ENCODE peak calls at places on chromosome 21, in ten cellular contexts. C is lower lobe of right lung, T is ascending aorta, X is brain microvascular endothelial cell, V is right cardiac atrium, Y is bronchial epithelial cell, N is AG04449, H is IMR-90, L is stomach, A is AG04450. Q is an unnamed sample.

GRCh38 chr21:40846057-40846456 is 901 bp downstream of the DSCAM start:
- DNase-seq in L (no peak), H (no peak), N (no peak), A (no peak), C (no peak), Y (no peak), X (no peak), V (no peak), T (no peak), Q (no peak)

GRCh38 chr21:24583473-24583872 is 1023.8 kb downstream of the MRPL39 start:
- DNase-seq in X (no peak), L (no peak), A (no peak), T (no peak), V (no peak), H (no peak), C (no peak), N (no peak), Y (no peak), Q (no peak)

GRCh38 chr21:14956826-14957225 is 108.0 kb downstream of the NRIP1 start:
- DNase-seq in X (peak), C (no peak), N (peak), T (no peak), A (peak), V (no peak), Y (peak), L (no peak), H (peak), Q (no peak)

GRCh38 chr21:18917602-18918001 is 514.0 kb upstream of the TMPRSS15 start:
- DNase-seq in Y (no peak), L (peak), C (no peak), T (no peak), V (no peak), A (no peak), H (no peak), N (no peak), X (no peak), Q (no peak)

GRCh38 chr21:25974937-25975336 is 195.6 kb downstream of the APP start:
- DNase-seq in C (no peak), V (peak), X (no peak), N (no peak), L (no peak), T (no peak), H (no peak), Y (no peak), A (no peak), Q (no peak)

GRCh38 chr21:27300770-27301169 is 333.9 kb upstream of the ADAMTS5 start:
- DNase-seq in C (no peak), H (peak), Y (no peak), X (no peak), T (no peak), N (peak), A (peak), V (no peak), L (no peak), Q (no peak)

GRCh38 chr21:18741954-18742353 is 338.4 kb upstream of the TMPRSS15 start:
- DNase-seq in Y (no peak), H (no peak), A (no peak), C (no peak), N (no peak), X (no peak), V (no peak), T (no peak), L (no peak), Q (no peak)

GRCh38 chr21:15430023-15430422 is 299.8 kb upstream of the USP25 start:
- DNase-seq in A (no peak), V (no peak), H (no peak), C (no peak), N (no peak), L (no peak), X (no peak), T (no peak), Y (no peak), Q (no peak)

GRCh38 chr21:29219165-29219770 is 79.5 kb upstream of the BACH1 start:
- DNase-seq in H (peak), C (no peak), N (no peak), V (no peak), T (no peak), X (no peak), A (no peak), Y (no peak), L (no peak), Q (no peak)

GRCh38 chr21:41164981-41165650 is 2.8 kb upstream of the BACE2 start:
- DNase-seq in N (no peak), A (no peak), L (peak), Y (peak), H (peak), C (no peak), T (no peak), X (no peak), V (no peak), Q (peak)

GRCh38 chr21:33924079-33924765 is 8.6 kb upstream of the ATP5PO start:
- DNase-seq in H (peak), N (no peak), L (peak), X (peak), C (peak), T (peak), V (peak), Y (peak), A (peak), Q (no peak)

GRCh38 chr21:35217504-35218060 is 168.5 kb upstream of the RUNX1 start:
- DNase-seq in T (no peak), A (no peak), X (peak), V (no peak), Y (peak), H (peak), C (no peak), N (peak), L (no peak), Q (peak)

GRCh38 chr21:45989355-45990048 is 7.9 kb downstream of the COL6A1 start:
- DNase-seq in C (peak), L (peak), T (no peak), X (no peak), Y (no peak), A (no peak), N (no peak), H (no peak), V (peak), Q (no peak)

GRCh38 chr21:34808569-34809204 is 139.9 kb downstream of the CLIC6 start:
- DNase-seq in Y (peak), A (peak), H (peak), N (peak), T (no peak), C (no peak), V (no peak), L (no peak), X (peak), Q (no peak)

GRCh38 chr21:27645285-27645684 is 678.4 kb upstream of the ADAMTS5 start:
- DNase-seq in V (no peak), C (no peak), X (peak), T (no peak), A (no peak), Y (peak), L (no peak), N (no peak), H (peak), Q (no peak)

GRCh38 chr21:46205121-46205520 is 20.9 kb upstream of the SPATC1L start:
- DNase-seq in X (no peak), N (no peak), A (no peak), L (no peak), T (no peak), H (no peak), Y (no peak), V (no peak), C (peak), Q (no peak)

GRCh38 chr21:26965091-26965566 is 1.8 kb downstream of the ADAMTS5 start:
- DNase-seq in V (no peak), N (no peak), L (no peak), T (no peak), A (no peak), H (no peak), Y (no peak), X (no peak), C (no peak), Q (no peak)

GRCh38 chr21:27129215-27129614 is 162.3 kb upstream of the ADAMTS5 start:
- DNase-seq in V (no peak), Y (no peak), X (no peak), C (no peak), H (no peak), L (no peak), A (no peak), N (no peak), T (no peak), Q (no peak)

GRCh38 chr21:46397993-46398392 is 60.7 kb upstream of the DIP2A start:
- DNase-seq in N (no peak), H (no peak), Y (no peak), A (no peak), C (no peak), V (no peak), X (no peak), L (no peak), T (no peak), Q (no peak)

GRCh38 chr21:37855568-37856391 is 60.5 kb downstream of the KCNJ6 start:
- DNase-seq in C (no peak), X (peak), V (no peak), A (peak), L (no peak), T (no peak), N (peak), H (peak), Y (no peak), Q (no peak)
- H3K4me3 ChIP-seq in C (no peak), X (no peak), V (no peak), A (peak), L (no peak), T (no peak), N (peak), H (peak), Y (no peak), Q (no peak)

GRCh38 chr21:44684483-44684882 is 2.5 kb upstream of the KRTAP12-1 start:
- DNase-seq in A (no peak), V (no peak), X (no peak), N (no peak), Y (no peak), H (no peak), L (no peak), C (no peak), T (no peak), Q (no peak)

GRCh38 chr21:44687671-44688070 is 5.7 kb upstream of the KRTAP12-1 start:
- DNase-seq in N (no peak), H (no peak), C (no peak), A (no peak), Y (no peak), T (peak), V (no peak), X (no peak), L (no peak), Q (no peak)

GRCh38 chr21:44686000-44686781 is 4.2 kb upstream of the KRTAP12-1 start:
- DNase-seq in A (no peak), C (peak), Y (no peak), T (peak), X (no peak), N (no peak), H (no peak), V (no peak), L (no peak), Q (no peak)

GRCh38 chr21:44684077-44684476 is 2.1 kb upstream of the KRTAP12-1 start:
- DNase-seq in A (no peak), Y (no peak), N (no peak), L (no peak), T (peak), X (no peak), C (no peak), H (no peak), V (no peak), Q (no peak)

DNA sequence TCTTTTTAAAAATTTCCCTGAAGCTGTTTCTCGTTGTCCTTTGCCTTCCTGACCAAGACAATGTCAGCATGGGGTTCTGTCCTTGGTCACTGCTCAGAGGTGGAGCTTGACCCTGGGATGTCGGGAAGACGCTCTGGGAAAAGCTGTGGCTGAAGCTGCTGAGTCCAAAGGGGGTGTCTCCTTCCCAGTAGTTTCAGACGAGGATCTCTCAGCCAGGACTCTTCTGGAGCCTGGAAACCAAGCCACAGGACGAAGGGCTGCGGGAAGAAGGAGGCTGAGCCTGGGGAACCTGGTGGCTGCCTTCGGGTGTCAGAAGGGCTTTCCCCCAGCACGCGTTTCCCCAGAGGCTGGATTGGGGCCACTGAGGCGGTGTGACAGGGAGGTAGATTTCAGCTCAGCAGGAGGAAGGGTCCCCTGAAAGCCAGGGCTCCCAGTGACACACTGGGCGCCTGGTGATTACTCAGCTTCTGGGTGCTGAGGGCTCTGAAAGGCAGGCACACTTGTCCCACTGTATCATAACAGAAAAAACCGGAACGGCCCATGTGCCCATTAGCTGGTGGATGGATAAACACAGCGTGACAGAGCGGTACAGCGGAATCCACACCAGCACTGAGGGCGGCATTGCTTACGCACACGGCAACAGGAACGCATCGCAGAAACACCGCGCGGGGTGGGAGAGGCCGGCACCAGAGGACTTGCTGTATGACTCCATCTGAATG is 5.0 kb upstream of the KRTAP12-1 start:
- DNase-seq in H (no peak), L (no peak), X (no peak), V (no peak), T (peak), A (no peak), N (no peak), Y (no peak), C (no peak), Q (no peak)
- H3K4me3 ChIP-seq in H (no peak), L (no peak), X (no peak), V (no peak), T (no peak), A (no peak), N (no peak), Y (no peak), C (no peak), Q (no peak)

GRCh38 chr21:42495027-42495426 is 997 bp downstream of the RSPH1 start:
- DNase-seq in N (no peak), H (no peak), C (no peak), Y (no peak), A (no peak), T (peak), V (no peak), L (no peak), X (no peak), Q (no peak)

GRCh38 chr21:42496839-42497202 is 797 bp upstream of the RSPH1 start:
- DNase-seq in N (no peak), L (no peak), X (no peak), T (peak), V (no peak), C (peak), Y (no peak), A (no peak), H (no peak), Q (no peak)

GRCh38 chr21:42498012-42498411 is 2.0 kb upstream of the RSPH1 start:
- DNase-seq in N (no peak), C (no peak), A (no peak), H (no peak), V (no peak), X (no peak), Y (no peak), L (no peak), T (no peak), Q (no peak)

GRCh38 chr21:42496120-42496838 is at the start of gene RSPH1:
- DNase-seq in Y (peak), A (peak), T (peak), N (peak), H (peak), X (peak), V (peak), L (peak), C (peak), Q (peak)

GRCh38 chr21:42495765-42496119 is 282 bp downstream of the RSPH1 start:
- DNase-seq in C (no peak), N (no peak), X (no peak), T (no peak), Y (peak), H (peak), L (no peak), A (no peak), V (no peak), Q (no peak)
- H3K4me3 ChIP-seq in C (peak), N (peak), X (peak), T (peak), Y (peak), H (peak), L (peak), A (peak), V (peak), Q (peak)

GRCh38 chr21:36321325-36322082 is 1.5 kb downstream of the MORC3 start:
- DNase-seq in Y (peak), A (no peak), N (no peak), V (no peak), L (peak), H (peak), C (no peak), X (peak), T (no peak), Q (no peak)

GRCh38 chr21:36320421-36321324 is 676 bp downstream of the MORC3 start:
- DNase-seq in T (peak), L (peak), A (peak), H (peak), X (peak), V (no peak), Y (peak), N (no peak), C (peak), Q (no peak)

GRCh38 chr21:36319767-36320420 is at the start of gene MORC3:
- DNase-seq in H (peak), X (peak), N (peak), T (peak), C (peak), V (peak), A (peak), L (peak), Y (peak), Q (peak)

GRCh38 chr21:36323032-36323431 is 3.0 kb downstream of the MORC3 start:
- DNase-seq in C (no peak), X (no peak), Y (peak), L (no peak), H (peak), A (no peak), V (no peak), T (no peak), N (no peak), Q (no peak)

GRCh38 chr21:36322083-36322424 is 2.1 kb downstream of the MORC3 start:
- DNase-seq in C (no peak), T (no peak), A (no peak), N (no peak), V (no peak), X (no peak), Y (no peak), L (no peak), H (no peak), Q (no peak)
- H3K4me3 ChIP-seq in C (peak), T (peak), A (peak), N (peak), V (no peak), X (peak), Y (peak), L (peak), H (peak), Q (peak)

GRCh38 chr21:31552826-31553225 is 106.7 kb upstream of the SOD1 start:
- DNase-seq in T (no peak), H (no peak), X (no peak), C (no peak), V (no peak), Y (no peak), A (no peak), N (no peak), L (no peak), Q (no peak)
- H3K4me3 ChIP-seq in T (no peak), H (no peak), X (no peak), C (no peak), V (no peak), Y (no peak), A (no peak), N (no peak), L (no peak), Q (no peak)

Q was measured in epithelial cell of proximal tubule.